ENCODE peak calls at places on chromosomes 3 and 15, in five cellular contexts. X is H1, L is A549, F is HepG2, W is IMR-90. V is an unnamed sample.

GRCh38 chr15:75348563-75349350 is 1.9 kb downstream of the NEIL1 start:
- DNase-seq in F (no peak), W (no peak), X (no peak), L (no peak), V (peak)

GRCh38 chr15:79054350-79054749 is 36.2 kb downstream of the RASGRF1 start:
- DNase-seq in F (no peak), L (no peak), X (no peak), W (no peak), V (no peak)

GRCh38 chr15:75577401-75578205 is 1.5 kb downstream of the PTPN9 start:
- DNase-seq in W (peak), L (no peak), X (no peak), F (no peak), V (no peak)

GRCh38 chr15:79661411-79661810 is 229.3 kb downstream of the MINAR1 start:
- DNase-seq in F (no peak), L (no peak), X (no peak), W (no peak), V (no peak)

GRCh38 chr15:63497642-63498100 is 6.7 kb upstream of the USP3 start:
- DNase-seq in L (no peak), F (no peak), W (no peak), X (no peak), V (no peak)

GRCh38 chr15:67456677-67457529 is 64.0 kb upstream of the C15orf61 start:
- DNase-seq in L (peak), W (peak), X (peak), F (peak), V (peak)

GRCh38 chr3:190220362-190220761 is 99.7 kb upstream of the P3H2 start:
- DNase-seq in X (no peak), L (no peak), W (no peak), F (no peak), V (no peak)

GRCh38 chr3:12556723-12557471 is at the start of gene MKRN2:
- DNase-seq in L (peak), X (peak), W (peak), F (peak), V (peak)

GRCh38 chr3:43782541-43782940 is 91.8 kb downstream of the ABHD5 start:
- DNase-seq in L (no peak), F (no peak), W (no peak), X (no peak), V (no peak)

GRCh38 chr15:66076591-66077319 is 176.8 kb downstream of the MEGF11 start:
- DNase-seq in F (no peak), X (no peak), W (no peak), L (no peak), V (no peak)

GRCh38 chr3:127959873-127960272 is 44.8 kb downstream of the KBTBD12 start:
- DNase-seq in X (no peak), W (peak), L (peak), F (peak), V (no peak)

GRCh38 chr3:126053949-126054569 is 29.9 kb downstream of the SLC41A3 start:
- DNase-seq in L (no peak), X (no peak), W (no peak), F (no peak), V (no peak)

DNA sequence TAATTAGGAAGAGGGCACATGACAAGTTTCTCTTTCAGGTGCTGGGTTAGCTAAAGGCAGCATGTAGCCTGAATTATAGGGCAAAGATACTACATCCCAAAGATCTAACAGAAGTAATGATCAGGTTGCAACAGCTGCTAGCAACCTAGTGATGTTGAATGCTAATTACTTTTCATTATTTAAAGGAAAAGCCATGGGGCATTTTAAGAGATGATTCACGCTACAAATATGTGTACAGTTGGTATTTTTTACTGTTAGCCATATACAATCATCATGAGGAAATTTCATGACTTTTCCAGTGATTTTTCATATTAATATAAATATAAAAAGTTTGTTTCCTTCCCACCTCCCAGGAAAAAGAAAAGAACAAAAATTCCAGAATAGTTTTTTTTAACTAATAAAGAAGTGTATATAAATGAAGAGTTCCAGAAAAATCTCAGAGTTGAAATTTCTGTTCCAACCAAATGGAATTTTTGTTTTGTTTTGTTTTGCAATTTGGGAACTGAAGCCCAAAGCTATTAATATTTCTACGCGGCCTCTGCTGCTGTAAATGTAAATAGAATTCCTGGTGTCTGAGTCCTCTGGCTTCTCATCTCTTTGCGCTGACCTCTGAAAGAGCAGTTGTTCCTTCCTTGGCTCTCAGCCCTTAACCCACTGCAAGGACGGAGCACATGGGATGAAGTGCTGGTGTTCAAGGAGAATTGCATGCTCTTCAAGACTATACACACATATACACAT is 42.8 kb downstream of the NEK10 start:
- DNase-seq in F (no peak), L (no peak), X (no peak), W (peak), V (no peak)
- TF ChIP-seq MAFK in F (no peak), L (no peak), X (no peak), W (no peak), V (no peak)

DNA sequence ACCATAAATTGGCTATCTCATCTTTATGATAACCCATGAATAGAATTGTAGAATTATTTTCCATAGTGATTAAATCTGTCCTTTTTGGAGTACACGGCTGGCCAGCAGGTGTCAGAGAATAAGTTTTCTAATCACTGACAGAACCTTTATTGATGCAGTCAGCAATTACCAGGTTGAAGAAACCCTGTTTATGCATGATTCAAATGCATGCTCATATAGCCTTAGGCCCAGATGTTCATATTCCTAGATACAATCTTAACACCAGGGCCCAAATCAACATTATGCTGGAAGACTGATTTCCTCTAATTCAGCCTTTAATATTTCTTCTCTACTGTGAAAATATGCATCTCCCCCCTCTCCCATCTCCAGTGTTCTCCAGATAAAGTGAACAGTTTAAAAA is 243.5 kb upstream of the DCBLD2 start:
- DNase-seq in W (no peak), L (no peak), X (no peak), F (no peak), V (no peak)
- TF ChIP-seq MAFK in W (peak), L (peak), X (no peak), F (peak), V (no peak)

GRCh38 chr15:48862705-48863104 is 15.2 kb upstream of the EID1 start:
- DNase-seq in F (no peak), X (no peak), L (no peak), W (no peak), V (no peak)
- TF ChIP-seq MAFK in F (no peak), X (no peak), L (no peak), W (no peak), V (no peak)

GRCh38 chr15:27704939-27705514 is 394.1 kb downstream of the OCA2 start:
- DNase-seq in W (no peak), L (no peak), X (no peak), F (no peak), V (no peak)

GRCh38 chr15:27706300-27706699 is 392.8 kb downstream of the OCA2 start:
- DNase-seq in L (no peak), W (no peak), F (no peak), X (no peak), V (no peak)

GRCh38 chr15:27701956-27702355 is 397.2 kb downstream of the OCA2 start:
- DNase-seq in X (no peak), F (no peak), W (no peak), L (no peak), V (no peak)

DNA sequence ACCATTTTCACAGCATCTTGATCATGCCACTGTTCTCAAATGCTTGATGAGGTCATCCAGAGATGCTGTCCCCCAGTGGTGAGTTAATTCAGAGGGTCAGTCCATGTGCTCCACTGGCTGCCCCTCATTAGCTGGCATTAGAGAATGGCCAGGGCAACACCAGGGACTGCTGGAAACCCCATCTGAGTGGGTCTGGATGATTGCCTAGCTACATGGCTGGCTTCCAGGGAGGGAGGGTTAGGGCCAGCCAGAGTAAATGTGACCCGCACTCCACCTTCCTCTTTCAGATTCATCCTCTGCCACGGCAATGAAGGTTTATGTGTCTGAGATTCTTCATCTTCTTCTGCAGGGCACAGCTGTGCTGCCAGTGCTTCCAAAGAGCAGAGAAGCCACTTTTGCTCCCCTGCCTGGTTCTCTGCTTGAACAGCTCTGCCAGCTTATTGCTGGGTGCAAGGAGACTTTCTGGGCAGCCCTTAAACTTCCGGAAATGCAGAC is 391.9 kb downstream of the OCA2 start:
- DNase-seq in L (no peak), F (no peak), X (no peak), W (no peak), V (no peak)
- TF ChIP-seq MAFK in L (no peak), F (no peak), X (no peak), W (no peak), V (no peak)

GRCh38 chr3:140467916-140468315 is 209.9 kb upstream of the TRIM42 start:
- DNase-seq in X (no peak), F (no peak), W (no peak), L (no peak), V (no peak)

GRCh38 chr3:140466535-140466934 is 211.3 kb upstream of the TRIM42 start:
- DNase-seq in F (no peak), X (no peak), L (no peak), W (no peak), V (no peak)

GRCh38 chr3:140465988-140466387 is 211.9 kb upstream of the TRIM42 start:
- DNase-seq in W (no peak), L (no peak), F (no peak), X (no peak), V (no peak)

GRCh38 chr3:140468407-140468806 is 209.5 kb upstream of the TRIM42 start:
- DNase-seq in F (peak), L (no peak), X (no peak), W (no peak), V (no peak)

GRCh38 chr3:140467104-140467577 is 210.7 kb upstream of the TRIM42 start:
- DNase-seq in F (peak), W (no peak), L (peak), X (no peak), V (no peak)
- TF ChIP-seq MAFK in F (no peak), W (no peak), L (peak), X (no peak), V (no peak)

GRCh38 chr15:78045189-78045588 is 32.3 kb downstream of the TBC1D2B start:
- DNase-seq in X (no peak), L (no peak), F (no peak), W (no peak), V (no peak)
- TF ChIP-seq MAFK in X (no peak), L (no peak), F (no peak), W (no peak), V (no peak)

DNA sequence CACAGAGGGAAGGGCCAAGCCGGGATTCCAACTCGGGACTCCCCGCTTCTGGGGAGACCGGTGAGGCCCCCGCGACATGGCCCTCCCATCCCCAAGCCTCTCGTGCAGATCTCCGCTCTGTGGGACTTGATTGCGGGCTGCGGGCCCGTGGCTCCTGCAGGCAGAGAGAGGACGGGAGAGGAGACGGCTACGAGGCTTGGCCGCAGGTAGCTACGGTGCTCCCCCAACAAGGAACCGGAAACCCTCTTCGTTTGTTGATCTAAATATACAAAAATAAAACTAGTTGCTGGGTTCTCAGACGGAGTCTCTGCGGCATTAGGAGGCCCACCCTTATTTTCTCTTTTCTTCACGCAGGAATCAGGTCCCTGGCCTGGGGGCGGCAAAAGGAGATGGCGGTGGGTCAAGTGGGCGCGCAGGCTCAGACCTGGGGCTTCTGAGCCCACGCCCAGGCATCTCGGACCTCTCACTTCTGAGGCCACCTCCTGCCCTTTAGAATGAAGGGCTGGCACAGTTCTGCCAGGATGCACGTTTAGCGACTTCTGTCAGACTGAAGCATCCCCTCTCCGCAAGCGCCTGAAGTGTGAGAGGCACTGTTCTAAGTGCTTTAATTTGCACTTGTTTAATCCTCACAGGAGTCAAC is 10.9 kb downstream of the GNB5 start:
- DNase-seq in X (no peak), F (no peak), W (no peak), L (no peak), V (peak)
- TF ChIP-seq MAFK in X (no peak), F (no peak), W (no peak), L (no peak), V (no peak)

DNA sequence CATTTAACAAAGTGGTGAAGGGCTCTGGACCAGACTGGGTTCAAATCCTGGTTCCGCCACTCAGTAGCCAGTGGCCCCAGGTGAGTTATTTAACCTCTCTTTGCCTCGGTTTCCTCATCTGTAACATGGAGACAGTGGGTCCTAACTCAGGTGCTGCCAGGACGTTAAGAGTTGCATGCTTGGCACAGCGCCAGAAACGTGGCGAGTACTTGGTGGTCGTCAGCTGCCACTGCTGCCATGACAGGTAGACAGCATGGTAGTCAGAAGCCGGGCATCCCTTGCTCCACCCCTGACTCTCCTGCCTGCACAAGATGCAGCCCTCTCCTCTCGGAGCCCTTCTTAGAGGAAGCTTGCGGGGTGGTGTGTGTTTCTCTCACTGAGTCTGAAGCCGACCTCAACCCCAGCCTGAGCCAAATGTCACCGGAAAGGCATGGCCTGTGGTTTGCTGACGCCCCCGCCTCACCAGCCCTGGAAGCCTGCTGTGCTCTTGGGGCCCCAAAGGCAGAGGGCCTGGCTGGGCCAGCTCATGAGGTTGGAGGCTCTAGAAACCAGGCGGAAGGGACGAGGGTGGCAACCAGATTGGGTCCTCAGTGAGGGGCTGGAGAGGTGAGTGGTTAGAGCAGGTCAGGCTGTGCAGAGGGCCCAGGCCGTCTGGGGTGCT is 160.8 kb upstream of the TLE3 start:
- DNase-seq in X (no peak), W (no peak), L (no peak), F (no peak), V (peak)
- TF ChIP-seq MAFK in X (no peak), W (no peak), L (no peak), F (no peak), V (no peak)

GRCh38 chr15:81152799-81153198 is 18.7 kb downstream of the CFAP161 start:
- DNase-seq in X (no peak), F (no peak), W (peak), L (no peak), V (no peak)
- TF ChIP-seq MAFK in X (no peak), F (no peak), W (no peak), L (no peak), V (no peak)

V was measured in K562.